ENCODE peak calls at places on chromosomes 2 and 18, in nine cellular contexts. O is thyroid gland, R is mammary epithelial cell, C is heart right ventricle, F is IMR-90, K is H9, W is pancreas, X is upper lobe of right lung, U is psoas muscle. J is an unnamed sample.

GRCh38 chr2:69807821-69808540 is 21.5 kb upstream of the GMCL1 start:
- DNase-seq in F (no peak), C (no peak), X (no peak), W (no peak), O (no peak), K (no peak), U (no peak), R (no peak), J (no peak)

GRCh38 chr2:33395660-33396249 is 80.7 kb upstream of the RASGRP3 start:
- DNase-seq in R (peak; percentile 40), O (no peak), F (peak; percentile 59), U (peak; percentile 29), X (no peak), C (peak; percentile 13), W (peak; percentile 49), K (no peak), J (no peak)

GRCh38 chr2:96146881-96147592 is 1.8 kb upstream of the DUSP2 start:
- DNase-seq in K (peak; percentile 28), X (peak; percentile 56), U (no peak), F (no peak), C (peak; percentile 19), O (peak; percentile 3), W (no peak), R (peak; percentile 25), J (no peak)

GRCh38 chr2:167192833-167193232 is 304.6 kb downstream of the XIRP2 start:
- DNase-seq in K (no peak), U (no peak), F (peak; percentile 22), W (no peak), C (no peak), R (no peak), X (no peak), O (no peak), J (no peak)

GRCh38 chr2:237208373-237209045 is 122.8 kb downstream of the COPS8 start:
- DNase-seq in X (no peak), F (peak; percentile 96), W (no peak), O (no peak), R (no peak), C (no peak), K (no peak), U (no peak), J (no peak)

GRCh38 chr2:82476094-82476493 is 1983.0 kb downstream of the SUCLG1 start:
- DNase-seq in U (no peak), F (no peak), C (no peak), W (no peak), R (no peak), O (no peak), K (no peak), X (no peak), J (no peak)

GRCh38 chr2:207408086-207408794 is 121.5 kb upstream of the CREB1 start:
- DNase-seq in U (no peak), W (peak; percentile 37), R (peak; percentile 88), C (no peak), X (no peak), O (no peak), K (no peak), F (no peak), J (no peak)

GRCh38 chr2:158722266-158723105 is 72.6 kb upstream of the DAPL1 start:
- DNase-seq in F (no peak), O (no peak), K (no peak), U (no peak), C (no peak), X (no peak), R (no peak), W (no peak), J (no peak)

GRCh38 chr2:156691014-156691413 is 254.8 kb downstream of the GPD2 start:
- DNase-seq in O (no peak), F (no peak), X (no peak), W (no peak), C (no peak), R (no peak), U (no peak), K (no peak), J (no peak)

GRCh38 chr2:206198677-206199076 is 39.0 kb downstream of the EEF1B2 start:
- DNase-seq in F (peak; percentile 28), U (no peak), R (peak; percentile 60), X (no peak), C (no peak), K (no peak), W (no peak), O (no peak), J (no peak)

GRCh38 chr2:237556773-237557632 is 9.4 kb upstream of the PRLH start:
- DNase-seq in U (no peak), R (no peak), F (peak; percentile 12), C (no peak), W (no peak), K (no peak), O (no peak), X (no peak), J (no peak)

GRCh38 chr2:101356486-101356885 is 30.8 kb downstream of the CREG2 start:
- DNase-seq in C (no peak), F (peak; percentile 39), R (peak; percentile 75), O (no peak), U (no peak), X (no peak), K (no peak), W (no peak), J (no peak)

GRCh38 chr18:6629635-6630140 is 99.8 kb upstream of the ARHGAP28 start:
- DNase-seq in O (no peak), W (no peak), C (no peak), F (peak; percentile 88), R (peak; percentile 73), X (no peak), U (no peak), K (no peak), J (no peak)

GRCh38 chr2:38552259-38552658 is 50.5 kb downstream of the HNRNPLL start:
- DNase-seq in X (no peak), K (no peak), R (no peak), O (no peak), C (no peak), U (no peak), W (no peak), F (no peak), J (no peak)

GRCh38 chr2:38557217-38557616 is 45.5 kb downstream of the HNRNPLL start:
- DNase-seq in X (no peak), U (no peak), F (no peak), W (no peak), C (no peak), O (no peak), R (no peak), K (no peak), J (no peak)

GRCh38 chr2:38553554-38553953 is 49.2 kb downstream of the HNRNPLL start:
- DNase-seq in O (no peak), W (no peak), C (no peak), F (no peak), R (no peak), K (no peak), U (no peak), X (no peak), J (no peak)

GRCh38 chr2:38556007-38556801 is 46.5 kb downstream of the HNRNPLL start:
- DNase-seq in R (no peak), O (no peak), U (no peak), F (no peak), K (no peak), C (no peak), W (no peak), X (no peak), J (no peak)

GRCh38 chr2:38554973-38555595 is 47.6 kb downstream of the HNRNPLL start:
- DNase-seq in O (no peak), U (no peak), W (no peak), K (no peak), F (peak; percentile 33), R (no peak), X (no peak), C (no peak), J (no peak)
- TF ChIP-seq CTCF in O (no peak), U (peak; percentile 30), W (peak; percentile 23), K (peak; percentile 64), F (peak; percentile 46), R (peak; percentile 48), X (peak; percentile 38), C (no peak), J (peak; percentile 35)

DNA sequence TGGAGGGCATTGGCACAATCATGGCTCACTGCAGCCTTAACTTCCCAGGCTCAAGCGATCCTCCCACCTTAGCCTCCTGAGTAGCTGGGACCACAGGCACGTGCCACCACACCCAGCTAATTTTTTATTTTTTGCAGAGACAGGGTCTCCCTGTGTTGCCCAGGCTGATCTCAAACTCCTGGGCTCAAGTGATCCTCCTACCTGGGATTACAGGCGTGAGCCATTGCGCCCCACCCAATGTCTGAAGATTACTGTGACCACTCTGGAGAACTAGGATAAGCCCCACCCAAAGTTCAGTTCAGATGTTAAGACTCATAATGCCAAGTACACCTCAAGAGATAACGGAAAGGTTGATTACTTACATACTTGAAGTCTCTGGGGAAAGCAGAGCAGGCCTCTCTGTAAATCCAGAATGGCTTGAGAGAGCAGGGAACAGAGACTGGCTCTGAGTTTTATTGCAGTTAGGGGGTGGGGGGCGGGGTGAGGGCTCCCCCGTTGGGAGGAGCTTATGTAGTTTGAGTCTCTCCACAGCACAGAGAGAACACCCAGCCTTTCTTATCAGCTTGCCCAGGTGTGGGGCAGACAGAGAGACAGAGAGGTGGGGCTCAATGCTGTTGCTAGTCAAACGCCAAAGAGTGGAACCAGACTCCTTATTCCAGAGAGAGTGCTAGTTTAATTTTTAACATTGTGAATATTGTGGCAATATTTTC is 26.5 kb upstream of the ERICH2 start:
- DNase-seq in O (no peak), K (no peak), W (no peak), X (no peak), C (no peak), U (no peak), R (no peak), F (no peak), J (no peak)
- H3K27ac ChIP-seq in O (no peak overlapping the region), K (no peak overlapping the region), W (no peak overlapping the region), X (peak overlapping the region; percentile 58), C (no peak overlapping the region), U (no peak overlapping the region), R (no peak overlapping the region), F (no peak overlapping the region), J (no peak overlapping the region)

DNA sequence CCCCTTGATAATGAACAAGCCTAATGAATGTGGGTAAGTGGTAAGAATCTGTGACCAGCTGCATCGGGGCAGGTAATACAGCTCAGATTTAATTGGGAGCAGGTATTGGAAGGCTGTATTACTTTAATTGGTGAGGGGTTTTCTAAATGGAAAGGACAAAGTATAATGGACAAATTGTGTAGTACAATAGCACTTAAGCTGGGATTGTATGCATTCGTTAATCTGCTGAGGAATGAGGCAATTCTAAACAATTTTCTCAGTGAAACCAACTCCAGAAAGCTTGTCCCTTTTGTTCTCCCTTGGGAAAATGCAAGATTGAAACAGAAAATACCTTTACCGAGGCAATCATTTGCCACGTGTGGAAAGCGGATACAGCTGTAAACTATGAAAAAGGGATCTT is 801.6 kb upstream of the POU3F3 start:
- DNase-seq in O (no peak), C (no peak), U (no peak), R (no peak), X (no peak), F (no peak), W (no peak), K (no peak), J (no peak)
- H3K4me1 ChIP-seq in O (no peaks in the 10 kb centered on the region), C (no peaks in the 10 kb centered on the region), U (no peaks in the 10 kb centered on the region), R (no peaks in the 10 kb centered on the region), X (no peaks in the 10 kb centered on the region), F (no peaks in the 10 kb centered on the region), W (no peaks in the 10 kb centered on the region), K (no peaks in the 10 kb centered on the region), J (no peaks in the 10 kb centered on the region)

GRCh38 chr2:200585730-200586643 is at the start of gene AOX1:
- DNase-seq in X (peak; percentile 75), F (peak; percentile 45), U (peak; percentile 81), C (no peak), O (peak; percentile 57), K (peak; percentile 86), W (peak; percentile 79), R (peak; percentile 30), J (peak; percentile 46)
- TF ChIP-seq CTCF in X (no peak), F (no peak), U (no peak), C (no peak), O (no peak), K (peak; percentile 30), W (no peak), R (no peak), J (no peak)

J was measured in left ventricle myocardium inferior.